ENCODE peak calls at places on chromosomes 4 and X, in ten cellular contexts. O is activated CD4-positive, alpha-beta T cell treated with anti-CD3 and anti-CD28 coated beads, Interleukin-2, amount 10 ng/mL, durations not matched to agents 7 days and 5 days; L is natural killer cell; G is ovary; M is substantia nigra; Y is T-helper 2 cell; R is stimulated activated CD4-positive, alpha-beta T cell treated with anti-CD3 and anti-CD28 coated beads, Interleukin-15, amount 100 ng/mL, for 1 hour; E is sciatic nerve; A is kidney; N is GM10248. U is an unnamed sample.

GRCh38 chr4:18932940-18933339 is 911.4 kb upstream of the LCORL start:
- DNase-seq in M (no peak), Y (no peak), N (no peak), E (no peak), R (no peak), G (no peak), L (no peak), A (no peak), O (no peak), U (no peak)

GRCh38 chr4:189843392-189844009 is 97.2 kb upstream of the FRG1 start:
- DNase-seq in E (no peak), Y (no peak), R (no peak), G (no peak), M (no peak), L (no peak), O (no peak), N (no peak), A (no peak), U (no peak)

GRCh38 chr4:6546681-6547447 is 28.1 kb upstream of the MAN2B2 start:
- DNase-seq in R (peak), E (no peak), G (peak), M (no peak), N (peak), L (peak), Y (peak), A (no peak), O (peak), U (peak)

GRCh38 chr4:8176547-8177399 is 18.2 kb upstream of the ABLIM2 start:
- DNase-seq in R (no peak), L (no peak), E (no peak), G (no peak), O (peak), M (no peak), Y (peak), A (no peak), N (peak), U (no peak)

GRCh38 chrX:132041016-132041415 is 17.9 kb downstream of the STK26 start:
- DNase-seq in N (no peak), O (no peak), Y (no peak), R (no peak), G (no peak), E (no peak), L (no peak), M (no peak), A (no peak), U (no peak)

GRCh38 chr4:167290684-167291083 is 56.4 kb upstream of the SPOCK3 start:
- DNase-seq in O (no peak), E (no peak), G (no peak), N (no peak), R (no peak), Y (no peak), L (no peak), M (no peak), A (no peak), U (no peak)

GRCh38 chrX:45849261-45849660 is 648.6 kb upstream of the DIPK2B start:
- DNase-seq in O (peak), G (no peak), Y (peak), A (no peak), R (no peak), E (no peak), N (peak), M (no peak), L (no peak), U (no peak)

GRCh38 chr4:22115262-22115661 is 166.7 kb upstream of the KCNIP4 start:
- DNase-seq in G (no peak), A (no peak), O (no peak), M (no peak), R (no peak), E (no peak), Y (no peak), L (no peak), N (no peak), U (no peak)

GRCh38 chrX:47578692-47579091 is 3.5 kb upstream of the TIMP1 start:
- DNase-seq in M (no peak), G (no peak), E (no peak), R (no peak), O (no peak), N (peak), Y (no peak), A (no peak), L (no peak), U (no peak)

GRCh38 chr4:133483600-133484246 is 334.6 kb downstream of the PCDH10 start:
- DNase-seq in N (no peak), R (no peak), E (no peak), G (no peak), A (no peak), O (no peak), Y (no peak), M (no peak), L (no peak), U (no peak)

GRCh38 chr4:73499996-73500765 is 18.6 kb downstream of the AFM start:
- DNase-seq in Y (no peak), G (no peak), M (no peak), N (no peak), A (no peak), O (no peak), R (no peak), E (no peak), L (no peak), U (no peak)

GRCh38 chr4:61294001-61294400 is 93.9 kb downstream of the ADGRL3 start:
- DNase-seq in M (no peak), G (no peak), Y (no peak), N (no peak), O (no peak), A (no peak), R (no peak), E (no peak), L (no peak), U (no peak)

GRCh38 chr4:56641494-56642051 is 39.5 kb downstream of the HOPX start:
- DNase-seq in M (no peak), L (no peak), G (no peak), A (no peak), E (no peak), O (no peak), R (no peak), Y (no peak), N (no peak), U (peak)

GRCh38 chr4:38174811-38175210 is 214.6 kb downstream of the PTTG2 start:
- DNase-seq in M (no peak), L (no peak), G (no peak), E (peak), N (no peak), A (no peak), Y (no peak), O (no peak), R (no peak), U (no peak)

GRCh38 chrX:37846934-37847732 is at the start of gene DYNLT3:
- DNase-seq in N (peak), G (peak), R (peak), A (peak), E (peak), M (peak), L (peak), Y (peak), O (peak), U (peak)

GRCh38 chr4:162682651-162683050 is 484.0 kb downstream of the NAF1 start:
- DNase-seq in L (no peak), N (no peak), O (no peak), A (no peak), R (no peak), Y (no peak), G (no peak), M (no peak), E (no peak), U (no peak)

U was measured in pulmonary artery endothelial cell.